ENCODE peak calls at places on chromosome 12, in four cellular contexts. One of them, this sample, is unnamed.

GRCh38 chr12:99267038-99267437 is 380.5 kb upstream of the GARIN6 start:
- DNase-seq in K562: no peak
- DNase-seq in H1: no peak
- DNase-seq in GM12878: no peak
- DNase-seq in this sample: no peak

GRCh38 chr12:65122661-65123060 is 1.6 kb upstream of the WIF1 start:
- DNase-seq in GM12878: no peak
- DNase-seq in H1: no peak
- DNase-seq in K562: no peak
- DNase-seq in this sample: no peak

GRCh38 chr12:6332459-6332858 is 9.4 kb downstream of the TNFRSF1A start:
- DNase-seq in K562: no peak
- DNase-seq in H1: no peak
- DNase-seq in GM12878: no peak
- DNase-seq in this sample: no peak

GRCh38 chr12:95633049-95633545 is 81.8 kb upstream of the USP44 start:
- DNase-seq in H1: no peak
- DNase-seq in K562: no peak
- DNase-seq in GM12878: no peak
- DNase-seq in this sample: peak; percentile 87

GRCh38 chr12:10448236-10448635 is 4.9 kb downstream of the KLRC1 start:
- DNase-seq in GM12878: no peak
- DNase-seq in H1: no peak
- DNase-seq in K562: no peak
- DNase-seq in this sample: no peak

GRCh38 chr12:104630230-104630670 is 173.5 kb downstream of the CHST11 start:
- DNase-seq in GM12878: no peak
- DNase-seq in H1: no peak
- DNase-seq in K562: no peak
- DNase-seq in this sample: no peak

GRCh38 chr12:122064780-122065588 is 13.6 kb upstream of the MLXIP start:
- DNase-seq in K562: peak; percentile 83
- DNase-seq in H1: no peak
- DNase-seq in GM12878: no peak
- DNase-seq in this sample: peak; percentile 63

GRCh38 chr12:42961395-42961794 is 371.8 kb upstream of the PRICKLE1 start:
- DNase-seq in H1: peak; percentile 23
- DNase-seq in K562: no peak
- DNase-seq in GM12878: no peak
- DNase-seq in this sample: peak; percentile 85

GRCh38 chr12:97561321-97562230 is 99.0 kb downstream of the RMST start:
- DNase-seq in H1: no peak
- DNase-seq in K562: no peak
- DNase-seq in GM12878: no peak
- DNase-seq in this sample: no peak

GRCh38 chr12:94150483-94151225 is 2.3 kb downstream of the PLXNC1 start:
- DNase-seq in H1: no peak
- DNase-seq in GM12878: no peak
- DNase-seq in K562: no peak
- DNase-seq in this sample: no peak

GRCh38 chr12:14770495-14771313 is 32.6 kb downstream of the WBP11 start:
- DNase-seq in K562: no peak
- DNase-seq in GM12878: peak; percentile 97
- DNase-seq in H1: peak; percentile 80
- DNase-seq in this sample: peak; percentile 83

GRCh38 chr12:12870454-12870853 is 20.9 kb upstream of the GPRC5A start:
- DNase-seq in H1: no peak
- DNase-seq in GM12878: no peak
- DNase-seq in K562: no peak
- DNase-seq in this sample: peak; percentile 95

DNA sequence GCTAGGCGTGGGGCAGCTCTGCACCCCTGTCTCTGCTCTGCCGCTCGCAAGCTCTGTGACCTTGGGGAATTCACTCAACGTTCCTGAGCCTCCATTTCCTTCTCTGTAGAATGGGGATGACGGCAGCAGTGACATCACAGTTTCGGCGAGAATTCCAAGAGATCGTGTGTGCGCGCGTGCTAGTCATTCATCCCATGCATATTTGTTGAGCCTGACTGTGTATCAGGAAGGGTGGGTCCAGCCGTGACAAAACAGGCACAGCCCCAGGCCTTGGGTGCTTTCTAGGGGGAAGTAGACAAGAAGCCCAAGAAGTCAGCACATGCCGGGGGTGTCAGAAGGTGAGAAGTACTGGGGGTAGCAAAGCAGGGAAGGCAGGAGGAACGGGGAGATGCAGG is 145.6 kb upstream of the NCOR2 start:
- DNase-seq in GM12878: peak; percentile 4
- DNase-seq in K562: no peak
- DNase-seq in H1: no peak
- DNase-seq in this sample: no peak
- TF ChIP-seq MAX in GM12878: no peak
- TF ChIP-seq MAX in K562: no peak
- TF ChIP-seq MAX in H1: no peak
- TF ChIP-seq MAX in this sample: no peak

DNA sequence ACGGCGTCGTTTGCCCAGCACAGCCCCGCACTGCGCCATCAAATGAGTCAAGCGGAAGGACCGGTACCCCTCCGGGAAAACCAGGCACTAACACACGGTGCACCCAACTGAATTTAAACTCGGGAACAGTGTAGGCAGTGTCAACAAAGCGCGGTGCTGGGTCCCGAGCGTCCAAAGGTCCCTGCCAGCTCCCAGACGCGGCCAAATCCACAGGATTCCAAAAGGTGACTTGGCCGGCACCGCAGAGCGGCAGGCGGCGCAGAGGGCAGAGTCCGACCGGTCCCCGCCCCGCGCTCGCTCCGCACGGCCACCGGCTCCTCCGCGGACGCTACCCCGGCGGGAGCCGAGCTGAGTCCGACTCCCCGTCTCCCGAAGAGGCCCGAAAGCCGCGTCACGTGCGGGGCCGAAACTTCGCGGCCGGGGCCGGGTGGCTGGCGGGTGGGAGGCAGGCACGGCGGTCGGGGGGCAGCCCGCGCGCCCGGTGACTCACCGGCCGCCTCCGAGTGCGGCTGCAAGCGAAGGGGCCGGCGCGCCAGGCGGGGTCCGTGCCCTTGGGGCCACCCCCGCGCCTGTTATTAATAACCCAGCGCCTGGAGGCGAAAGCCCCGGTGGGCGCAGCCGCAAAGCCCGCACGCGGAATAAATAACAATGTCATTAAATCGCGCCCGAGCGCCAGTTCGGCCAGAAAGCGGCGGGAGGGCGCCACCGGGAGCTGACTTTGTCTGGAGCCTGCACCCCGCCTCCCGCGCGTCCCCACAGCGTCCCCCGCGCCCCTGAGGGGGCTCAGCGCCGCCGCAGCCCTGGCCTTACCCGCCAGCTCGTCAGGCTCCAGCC is 823 bp downstream of the DENND5B start:
- DNase-seq in K562: peak; percentile 54
- DNase-seq in H1: no peak
- DNase-seq in GM12878: no peak
- DNase-seq in this sample: peak; percentile 36
- TF ChIP-seq EGR1 in K562: peak; percentile 16
- TF ChIP-seq EGR1 in H1: no peak
- TF ChIP-seq EGR1 in GM12878: peak; percentile 56
- TF ChIP-seq EGR1 in this sample: peak; percentile 9

GRCh38 chr12:38906482-38907170 is 1.2 kb upstream of the CPNE8 start:
- DNase-seq in H1: peak; percentile 65
- DNase-seq in K562: peak; percentile 71
- DNase-seq in GM12878: peak; percentile 56
- DNase-seq in this sample: peak; percentile 74
- TF ChIP-seq MAX in H1: peak; percentile 62
- TF ChIP-seq MAX in K562: no peak
- TF ChIP-seq MAX in GM12878: no peak
- TF ChIP-seq MAX in this sample: peak; percentile 62

GRCh38 chr12:28413455-28414109 is 223.3 kb downstream of the CCDC91 start:
- DNase-seq in H1: no peak
- DNase-seq in K562: peak; percentile 20
- DNase-seq in GM12878: no peak
- DNase-seq in this sample: no peak

GRCh38 chr12:28415755-28416154 is 225.5 kb downstream of the CCDC91 start:
- DNase-seq in GM12878: no peak
- DNase-seq in K562: peak; percentile 7
- DNase-seq in H1: no peak
- DNase-seq in this sample: no peak

DNA sequence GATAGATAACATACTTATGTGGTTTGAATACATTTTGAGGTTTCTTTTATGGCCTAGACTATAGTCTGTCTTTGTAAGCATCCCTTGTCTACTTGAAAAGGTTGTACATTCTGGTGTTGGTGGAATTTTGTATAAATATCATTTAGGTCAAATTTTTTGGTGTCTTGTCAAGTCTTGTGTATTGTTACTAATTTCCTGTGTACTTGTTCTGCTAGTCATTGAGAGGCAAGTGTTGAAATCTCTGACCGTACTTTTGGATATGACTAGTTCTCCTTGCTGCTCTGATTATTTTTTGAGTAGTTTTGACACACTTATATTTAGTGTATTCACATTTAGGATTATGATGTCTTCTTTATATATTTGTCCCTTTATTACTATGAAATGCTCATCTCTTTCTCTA is 219.6 kb downstream of the CCDC91 start:
- DNase-seq in GM12878: no peak
- DNase-seq in K562: no peak
- DNase-seq in H1: no peak
- DNase-seq in this sample: no peak
- TF ChIP-seq EGR1 in GM12878: no peak
- TF ChIP-seq EGR1 in K562: no peak
- TF ChIP-seq EGR1 in H1: no peak
- TF ChIP-seq EGR1 in this sample: no peak

GRCh38 chr12:22333186-22333745 is 1.2 kb downstream of the ST8SIA1 start:
- DNase-seq in K562: no peak
- DNase-seq in H1: no peak
- DNase-seq in GM12878: no peak
- DNase-seq in this sample: no peak

GRCh38 chr12:22333751-22334695 is 484 bp downstream of the ST8SIA1 start:
- DNase-seq in K562: no peak
- DNase-seq in GM12878: no peak
- DNase-seq in H1: no peak
- DNase-seq in this sample: no peak

GRCh38 chr12:22332191-22332590 is 2.3 kb downstream of the ST8SIA1 start:
- DNase-seq in K562: no peak
- DNase-seq in GM12878: no peak
- DNase-seq in H1: no peak
- DNase-seq in this sample: no peak

GRCh38 chr12:22339691-22340090 is 5.2 kb upstream of the ST8SIA1 start:
- DNase-seq in H1: no peak
- DNase-seq in GM12878: no peak
- DNase-seq in K562: no peak
- DNase-seq in this sample: no peak

GRCh38 chr12:22334696-22335290 is at the start of gene ST8SIA1:
- DNase-seq in H1: no peak
- DNase-seq in GM12878: no peak
- DNase-seq in K562: no peak
- DNase-seq in this sample: no peak
- TF ChIP-seq MAX in H1: no peak
- TF ChIP-seq MAX in GM12878: no peak
- TF ChIP-seq MAX in K562: no peak
- TF ChIP-seq MAX in this sample: no peak

GRCh38 chr12:3885179-3886094 is 12.2 kb upstream of the PARP11 start:
- DNase-seq in H1: no peak
- DNase-seq in K562: no peak
- DNase-seq in GM12878: no peak
- DNase-seq in this sample: peak; percentile 8

GRCh38 chr12:3884671-3885070 is 11.5 kb upstream of the PARP11 start:
- DNase-seq in H1: no peak
- DNase-seq in K562: no peak
- DNase-seq in GM12878: no peak
- DNase-seq in this sample: no peak

GRCh38 chr12:3881208-3881980 is 8.2 kb upstream of the PARP11 start:
- DNase-seq in GM12878: no peak
- DNase-seq in K562: no peak
- DNase-seq in H1: no peak
- DNase-seq in this sample: no peak

GRCh38 chr12:3882396-3882795 is 9.2 kb upstream of the PARP11 start:
- DNase-seq in K562: no peak
- DNase-seq in GM12878: no peak
- DNase-seq in H1: no peak
- DNase-seq in this sample: no peak

GRCh38 chr12:3882896-3883564 is 9.8 kb upstream of the PARP11 start:
- DNase-seq in GM12878: no peak
- DNase-seq in H1: no peak
- DNase-seq in K562: peak; percentile 10
- DNase-seq in this sample: peak; percentile 4
- TF ChIP-seq EGR1 in GM12878: no peak
- TF ChIP-seq EGR1 in H1: no peak
- TF ChIP-seq EGR1 in K562: no peak
- TF ChIP-seq EGR1 in this sample: no peak

DNA sequence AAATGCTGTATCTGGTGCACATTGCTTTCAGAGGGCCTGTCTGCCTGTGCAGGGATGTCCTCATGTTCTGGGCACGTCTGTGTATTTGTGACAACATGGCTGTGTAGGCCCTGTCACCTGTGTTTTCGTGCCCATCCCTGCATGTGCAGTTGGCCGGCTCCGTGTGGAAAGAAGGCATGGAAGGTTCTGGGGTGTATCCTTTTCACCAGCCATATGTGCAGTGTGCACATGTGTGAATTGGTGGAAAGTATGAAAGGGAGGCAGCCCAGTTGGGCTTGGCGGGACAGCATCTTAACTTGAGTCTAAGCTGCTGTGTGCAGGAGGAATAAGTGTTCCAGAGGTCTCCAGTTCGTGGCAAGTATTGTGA is 645 bp downstream of the TSPAN11 start:
- DNase-seq in K562: no peak
- DNase-seq in GM12878: no peak
- DNase-seq in H1: no peak
- DNase-seq in this sample: no peak
- TF ChIP-seq MAX in K562: no peak
- TF ChIP-seq MAX in GM12878: no peak
- TF ChIP-seq MAX in H1: no peak
- TF ChIP-seq MAX in this sample: no peak

DNA sequence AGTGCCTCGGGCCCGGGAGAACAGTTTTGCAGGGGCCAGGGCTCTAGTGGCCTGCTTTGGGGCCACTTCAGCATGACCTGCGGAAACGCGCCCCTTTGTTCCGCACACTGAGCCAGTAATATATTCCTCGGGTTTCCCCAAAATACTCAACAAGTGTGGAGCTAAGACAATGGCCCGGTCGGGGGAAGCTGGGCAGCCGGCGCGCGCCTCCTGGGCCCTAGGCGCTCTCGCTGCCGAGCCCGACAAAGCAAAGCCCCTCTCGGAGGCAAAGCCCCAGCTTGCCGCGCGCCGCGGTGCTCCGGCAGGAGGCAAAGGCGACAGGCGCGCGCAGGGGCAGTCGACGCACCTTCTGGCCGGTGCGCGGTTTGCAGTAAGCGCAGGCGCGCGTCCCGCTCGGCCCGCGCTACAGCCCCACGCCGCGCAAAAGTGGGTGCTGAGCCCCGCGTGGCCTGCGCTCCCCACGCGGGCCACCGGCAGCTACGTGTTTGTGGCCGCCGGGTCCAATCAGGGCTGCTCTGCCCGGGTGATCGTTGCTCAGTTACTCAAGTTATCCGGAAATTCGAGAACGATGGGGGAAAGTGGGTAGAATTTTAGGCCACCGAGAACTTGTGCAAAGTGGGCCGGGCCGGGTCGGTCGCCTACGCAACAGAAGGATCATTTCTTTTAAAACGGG is 3.2 kb downstream of the RFX4 start:
- DNase-seq in H1: no peak
- DNase-seq in GM12878: no peak
- DNase-seq in K562: no peak
- DNase-seq in this sample: no peak
- TF ChIP-seq EGR1 in H1: no peak
- TF ChIP-seq EGR1 in GM12878: no peak
- TF ChIP-seq EGR1 in K562: no peak
- TF ChIP-seq EGR1 in this sample: no peak